ENCODE peak calls at places on chromosomes 12 and 14, in five cellular contexts. F, B, C, K and H are unnamed samples. For H3K4me1, the result is how much of the 10 kb centered on the place peaks cover.

GRCh38 chr12:79344855-79345840 is 345.6 kb downstream of the PAWR start:
- DNase-seq in B (no peak), K (no peak), C (peak), F (peak), H (no peak)

GRCh38 chr14:49114161-49114893 is 471.9 kb downstream of the RPS29 start:
- DNase-seq in B (no peak), F (no peak), C (no peak), K (no peak), H (no peak)

GRCh38 chr12:28025821-28026505 is 53.4 kb upstream of the PTHLH start:
- DNase-seq in B (no peak), F (no peak), K (no peak), C (no peak), H (no peak)

GRCh38 chr14:35985504-35986218 is 159.5 kb downstream of the BRMS1L start:
- DNase-seq in K (no peak), B (no peak), C (no peak), F (no peak), H (no peak)

GRCh38 chr14:38959021-38959420 is 144.0 kb downstream of the SEC23A start:
- DNase-seq in K (no peak), C (no peak), F (no peak), B (no peak), H (no peak)

GRCh38 chr14:71266994-71267636 is 359.9 kb downstream of the PCNX1 start:
- DNase-seq in F (peak), B (no peak), C (no peak), K (no peak), H (no peak)

GRCh38 chr14:34051966-34052657 is 101.2 kb upstream of the EGLN3 start:
- DNase-seq in C (peak), K (no peak), F (no peak), B (no peak), H (no peak)

GRCh38 chr12:65593206-65593833 is 231.0 kb upstream of the HMGA2 start:
- DNase-seq in K (no peak), B (no peak), C (no peak), F (no peak), H (no peak)

GRCh38 chr12:124814741-124815613 is 48.7 kb downstream of the SCARB1 start:
- DNase-seq in B (no peak), K (no peak), C (no peak), F (no peak), H (no peak)

GRCh38 chr12:851913-852312 is 97.6 kb downstream of the RAD52 start:
- DNase-seq in B (no peak), C (no peak), F (peak), K (no peak), H (no peak)

GRCh38 chr12:32671930-32672785 is 6.9 kb upstream of the DNM1L start:
- DNase-seq in C (peak), F (peak), B (peak), K (no peak), H (no peak)

GRCh38 chr12:122520676-122521075 is 6.1 kb downstream of the RSRC2 start:
- DNase-seq in C (no peak), B (no peak), K (no peak), F (no peak), H (no peak)

GRCh38 chr12:58347188-58347587 is 405.8 kb downstream of the ATP23 start:
- DNase-seq in B (no peak), F (no peak), K (no peak), C (no peak), H (no peak)

GRCh38 chr12:106296179-106296877 is 6.2 kb upstream of the TCP11L2 start:
- DNase-seq in C (no peak), F (peak), K (no peak), B (no peak), H (no peak)

GRCh38 chr12:14836336-14837210 is 6.8 kb downstream of the ART4 start:
- DNase-seq in B (no peak), K (no peak), C (no peak), F (peak), H (no peak)

GRCh38 chr12:87344699-87345098 is 684.5 kb downstream of the C12orf50 start:
- DNase-seq in C (no peak), B (no peak), K (no peak), F (no peak), H (no peak)

GRCh38 chr12:1925125-1925963 is 6.9 kb upstream of the CACNA2D4 start:
- DNase-seq in F (no peak), C (no peak), K (peak), B (peak), H (peak)

GRCh38 chr12:13203028-13203922 is 6.7 kb downstream of the EMP1 start:
- DNase-seq in F (no peak), B (no peak), C (peak), K (no peak), H (no peak)

GRCh38 chr12:13198240-13198639 is 1.7 kb downstream of the EMP1 start:
- DNase-seq in F (no peak), B (no peak), K (no peak), C (no peak), H (no peak)

GRCh38 chr12:13197526-13198141 is 1.1 kb downstream of the EMP1 start:
- DNase-seq in K (no peak), B (no peak), F (peak), C (no peak), H (no peak)

GRCh38 chr12:13198921-13199320 is 2.4 kb downstream of the EMP1 start:
- DNase-seq in C (no peak), F (peak), K (no peak), B (no peak), H (no peak)

GRCh38 chr12:13200841-13201240 is 4.3 kb downstream of the EMP1 start:
- DNase-seq in B (no peak), K (no peak), F (no peak), C (no peak), H (no peak)
- H3K4me1 ChIP-seq in B (under half), K (under half), F (under half), C (under half), H (under half)

GRCh38 chr12:110846615-110847566 is at the start of gene CCDC63:
- DNase-seq in K (peak), C (peak), B (peak), F (no peak), H (peak)
- TF ChIP-seq CTCF in K (peak), C (peak), B (no peak), F (peak), H (peak)

GRCh38 chr14:32666310-32666709 is 272.4 kb upstream of the NPAS3 start:
- DNase-seq in K (no peak), F (no peak), C (no peak), B (no peak), H (no peak)

GRCh38 chr14:32662234-32662633 is 276.4 kb upstream of the NPAS3 start:
- DNase-seq in C (no peak), K (no peak), B (no peak), F (no peak), H (no peak)

GRCh38 chr14:32657081-32657480 is 281.6 kb upstream of the NPAS3 start:
- DNase-seq in F (peak), K (no peak), B (peak), C (no peak), H (no peak)

GRCh38 chr14:32656609-32657008 is 282.1 kb upstream of the NPAS3 start:
- DNase-seq in C (no peak), F (no peak), B (no peak), K (no peak), H (no peak)

GRCh38 chr14:32661216-32661615 is 277.5 kb upstream of the NPAS3 start:
- DNase-seq in B (no peak), C (no peak), K (no peak), F (no peak), H (no peak)
- H3K4me3 ChIP-seq in B (no peak), C (no peak), K (no peak), F (no peak), H (no peak)

GRCh38 chr14:37563189-37563588 is 31.9 kb downstream of the FOXA1 start:
- DNase-seq in F (no peak), K (no peak), C (no peak), B (no peak), H (no peak)
- H3K4me1 ChIP-seq in F (under half), K (under half), C (under half), B (under half), H (under half)

DNA sequence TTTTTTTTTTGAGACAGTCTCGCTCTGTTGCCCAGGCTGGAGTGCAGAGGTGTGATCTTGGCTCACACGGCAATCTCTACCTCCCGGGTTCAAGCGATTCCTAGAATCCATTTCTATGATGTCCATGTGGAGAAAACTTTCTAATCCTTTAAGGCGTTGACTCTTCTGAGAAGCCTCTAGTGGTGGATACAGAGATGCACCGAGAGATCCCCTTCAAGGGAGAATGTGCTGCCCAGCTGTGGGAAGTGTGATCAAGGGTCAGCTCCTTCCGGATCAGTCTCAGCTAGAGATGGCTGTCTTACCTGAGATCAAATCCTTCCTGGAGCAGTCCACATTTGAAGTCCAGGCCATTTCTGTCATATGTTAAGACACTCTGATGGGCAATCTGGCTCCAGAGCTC is 92.7 kb upstream of the HECTD1 start:
- DNase-seq in F (no peak), K (no peak), B (no peak), C (no peak), H (no peak)
- TF ChIP-seq CTCF in F (peak), K (no peak), B (no peak), C (no peak), H (no peak)

GRCh38 chr12:119363490-119363889 is 29.0 kb downstream of the CCDC60 start:
- DNase-seq in C (no peak), F (no peak), B (no peak), K (no peak), H (no peak)
- H3K4me3 ChIP-seq in C (no peak), F (no peak), B (no peak), K (no peak), H (no peak)

DNA sequence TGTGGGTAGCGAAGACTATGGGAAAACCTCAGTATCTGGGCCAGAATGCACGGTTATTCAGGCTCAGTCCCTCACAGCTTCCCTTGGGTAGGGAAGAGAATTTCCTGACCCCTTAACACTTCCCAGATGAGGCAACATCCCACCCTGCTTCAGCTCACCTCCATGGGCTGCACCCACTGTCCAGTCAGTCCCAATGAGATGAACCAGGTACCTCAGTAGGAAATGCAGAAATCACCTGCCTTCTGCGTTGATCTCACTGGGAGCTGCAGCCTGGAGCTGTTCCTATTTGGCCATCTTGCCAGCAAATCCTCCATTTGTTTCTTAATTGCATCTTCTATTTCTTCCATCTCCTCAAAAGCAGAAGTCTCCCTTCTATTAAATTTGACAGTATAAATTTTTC is 104.4 kb downstream of the FOXA1 start:
- DNase-seq in C (no peak), F (no peak), B (no peak), K (no peak), H (no peak)
- H3K4me1 ChIP-seq in C (under half), F (under half), B (under half), K (under half), H (under half)

DNA sequence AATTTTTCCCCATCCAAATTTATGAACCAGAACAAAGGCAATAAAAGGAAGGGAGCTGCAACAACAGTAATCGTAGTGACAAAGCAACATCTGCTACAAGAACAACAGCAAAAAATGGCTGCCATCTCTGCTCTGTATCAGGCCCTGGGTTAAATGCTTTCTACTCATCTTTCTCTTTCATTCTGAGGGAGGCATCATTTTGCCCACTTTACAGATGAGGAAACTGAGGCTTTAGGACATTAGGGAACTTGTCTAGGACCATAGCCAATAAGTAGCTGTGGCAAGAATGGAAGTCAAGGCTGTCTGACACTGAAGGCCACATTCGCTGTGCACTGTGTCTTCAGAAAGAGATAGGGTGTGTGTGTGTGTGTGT is 192.4 kb upstream of the NUDT4 start:
- DNase-seq in B (no peak), C (no peak), F (no peak), K (no peak), H (no peak)
- TF ChIP-seq CTCF in B (no peak), C (no peak), F (no peak), K (no peak), H (no peak)

GRCh38 chr14:98120831-98121464 is 1151.0 kb downstream of the BCL11B start:
- DNase-seq in F (no peak), B (no peak), C (no peak), K (no peak), H (no peak)
- H3K4me3 ChIP-seq in F (no peak), B (no peak), C (no peak), K (no peak), H (no peak)